ENCODE peak calls at places on chromosome 6, in four cellular contexts. One of them, this sample, is unnamed.
A peak's percentile ranks its signal among the peaks of the same experiment; 100 is the strongest.

GRCh38 chr6:164246082-164246481 is 831.6 kb downstream of the QKI start:
- DNase-seq in HepG2: no peak
- DNase-seq in SK-N-SH: no peak
- DNase-seq in K562: no peak
- DNase-seq in this sample: no peak

GRCh38 chr6:129659590-129660345 is 50.2 kb downstream of the ARHGAP18 start:
- DNase-seq in HepG2: no peak
- DNase-seq in SK-N-SH: no peak
- DNase-seq in K562: peak; percentile 48
- DNase-seq in this sample: no peak

GRCh38 chr6:146047356-146047755 is 18.5 kb downstream of the GRM1 start:
- DNase-seq in HepG2: no peak
- DNase-seq in SK-N-SH: no peak
- DNase-seq in K562: no peak
- DNase-seq in this sample: no peak

GRCh38 chr6:128599036-128599435 is 78.6 kb upstream of the PTPRK start:
- DNase-seq in HepG2: no peak
- DNase-seq in SK-N-SH: no peak
- DNase-seq in K562: no peak
- DNase-seq in this sample: no peak

GRCh38 chr6:74356385-74356784 is 660.4 kb downstream of the CD109 start:
- DNase-seq in HepG2: no peak
- DNase-seq in SK-N-SH: no peak
- DNase-seq in K562: no peak
- DNase-seq in this sample: no peak

GRCh38 chr6:150306290-150306689 is 62.5 kb upstream of the IYD start:
- DNase-seq in HepG2: no peak
- DNase-seq in SK-N-SH: no peak
- DNase-seq in K562: no peak
- DNase-seq in this sample: no peak

GRCh38 chr6:158655569-158656450 is 6.0 kb downstream of the SYTL3 start:
- DNase-seq in HepG2: no peak
- DNase-seq in SK-N-SH: no peak
- DNase-seq in K562: no peak
- DNase-seq in this sample: no peak

GRCh38 chr6:85484941-85485340 is 35.1 kb downstream of the NT5E start:
- DNase-seq in HepG2: no peak
- DNase-seq in SK-N-SH: no peak
- DNase-seq in K562: no peak
- DNase-seq in this sample: no peak

GRCh38 chr6:19312291-19312978 is 524.7 kb upstream of the ID4 start:
- DNase-seq in HepG2: no peak
- DNase-seq in SK-N-SH: no peak
- DNase-seq in K562: no peak
- DNase-seq in this sample: no peak

GRCh38 chr6:85403331-85404015 is 46.4 kb upstream of the NT5E start:
- DNase-seq in HepG2: no peak
- DNase-seq in SK-N-SH: no peak
- DNase-seq in K562: no peak
- DNase-seq in this sample: no peak

GRCh38 chr6:33061987-33062386 is 11.5 kb downstream of the HLA-DPA1 start:
- DNase-seq in HepG2: no peak
- DNase-seq in SK-N-SH: no peak
- DNase-seq in K562: peak; percentile 30
- DNase-seq in this sample: peak; percentile 62

GRCh38 chr6:150528648-150529285 is 70.9 kb upstream of the PLEKHG1 start:
- DNase-seq in HepG2: no peak
- DNase-seq in SK-N-SH: no peak
- DNase-seq in K562: no peak
- DNase-seq in this sample: no peak

GRCh38 chr6:64280569-64280968 is 645.0 kb downstream of the PHF3 start:
- DNase-seq in HepG2: peak; percentile 21
- DNase-seq in SK-N-SH: peak; percentile 6
- DNase-seq in K562: no peak
- DNase-seq in this sample: no peak

GRCh38 chr6:25630508-25631229 is 21.3 kb upstream of the SCGN start:
- DNase-seq in HepG2: no peak
- DNase-seq in SK-N-SH: no peak
- DNase-seq in K562: no peak
- DNase-seq in this sample: no peak

GRCh38 chr6:25629202-25629584 is 22.8 kb upstream of the SCGN start:
- DNase-seq in HepG2: peak; percentile 61
- DNase-seq in SK-N-SH: no peak
- DNase-seq in K562: no peak
- DNase-seq in this sample: no peak

GRCh38 chr6:25628471-25629201 is 23.4 kb upstream of the SCGN start:
- DNase-seq in HepG2: no peak
- DNase-seq in SK-N-SH: no peak
- DNase-seq in K562: no peak
- DNase-seq in this sample: no peak

GRCh38 chr6:25623874-25624273 is 28.1 kb upstream of the SCGN start:
- DNase-seq in HepG2: no peak
- DNase-seq in SK-N-SH: peak; percentile 42
- DNase-seq in K562: no peak
- DNase-seq in this sample: no peak

GRCh38 chr6:25627001-25627400 is 25.0 kb upstream of the SCGN start:
- DNase-seq in HepG2: no peak
- DNase-seq in SK-N-SH: no peak
- DNase-seq in K562: no peak
- DNase-seq in this sample: no peak
- TF ChIP-seq TAF1 in HepG2: no peak
- TF ChIP-seq TAF1 in SK-N-SH: no peak
- TF ChIP-seq TAF1 in K562: no peak
- TF ChIP-seq TAF1 in this sample: no peak

DNA sequence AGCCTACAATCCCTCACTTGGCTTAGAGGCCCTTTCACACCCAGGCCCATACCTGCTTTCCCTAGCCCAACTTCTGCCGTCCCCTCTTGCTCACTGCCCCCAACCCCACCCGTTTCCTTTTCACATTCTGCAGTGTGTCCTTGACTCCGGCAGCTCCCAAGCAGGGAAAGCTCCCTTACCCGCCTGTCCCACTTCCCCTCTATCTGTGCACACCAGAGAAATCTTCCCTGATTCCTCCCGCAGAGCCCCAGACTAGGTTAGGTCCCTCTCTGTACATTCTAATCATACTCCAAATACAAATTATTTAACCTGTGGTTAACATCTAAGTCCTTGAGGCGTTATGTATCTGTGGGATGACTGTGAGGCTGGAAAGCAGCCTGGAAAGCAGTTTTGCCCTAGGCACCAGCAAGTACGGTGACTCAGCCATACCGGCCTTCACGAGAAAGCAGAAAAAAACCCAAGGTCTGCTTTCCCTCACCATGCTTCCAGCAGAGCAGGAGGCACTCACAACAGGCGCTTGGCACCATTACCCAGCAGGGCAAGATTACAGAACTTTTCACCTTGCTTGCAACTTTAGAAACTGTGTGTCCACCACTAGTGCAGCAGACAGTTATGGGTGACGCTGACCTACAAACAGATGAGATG is 22.3 kb downstream of the ELOVL5 start:
- DNase-seq in HepG2: no peak
- DNase-seq in SK-N-SH: no peak
- DNase-seq in K562: no peak
- DNase-seq in this sample: no peak
- TF ChIP-seq MXI1 in HepG2: no peak
- TF ChIP-seq MXI1 in SK-N-SH: no peak
- TF ChIP-seq MXI1 in K562: no peak
- TF ChIP-seq MXI1 in this sample: no peak

GRCh38 chr6:161631676-161632194 is 357.9 kb upstream of the AGPAT4 start:
- DNase-seq in HepG2: no peak
- DNase-seq in SK-N-SH: peak; percentile 51
- DNase-seq in K562: no peak
- DNase-seq in this sample: no peak
- TF ChIP-seq TAF1 in HepG2: no peak
- TF ChIP-seq TAF1 in SK-N-SH: no peak
- TF ChIP-seq TAF1 in K562: no peak
- TF ChIP-seq TAF1 in this sample: no peak

GRCh38 chr6:41561386-41561785 is 15.2 kb downstream of the FOXP4 start:
- DNase-seq in HepG2: no peak
- DNase-seq in SK-N-SH: no peak
- DNase-seq in K562: peak; percentile 33
- DNase-seq in this sample: no peak

GRCh38 chr6:41559655-41560439 is 13.7 kb downstream of the FOXP4 start:
- DNase-seq in HepG2: no peak
- DNase-seq in SK-N-SH: no peak
- DNase-seq in K562: no peak
- DNase-seq in this sample: no peak

GRCh38 chr6:41561931-41562632 is 15.9 kb downstream of the FOXP4 start:
- DNase-seq in HepG2: no peak
- DNase-seq in SK-N-SH: no peak
- DNase-seq in K562: no peak
- DNase-seq in this sample: no peak

GRCh38 chr6:41562633-41562975 is 16.4 kb downstream of the FOXP4 start:
- DNase-seq in HepG2: no peak
- DNase-seq in SK-N-SH: no peak
- DNase-seq in K562: no peak
- DNase-seq in this sample: no peak

GRCh38 chr6:41560440-41561192 is 14.4 kb downstream of the FOXP4 start:
- DNase-seq in HepG2: no peak
- DNase-seq in SK-N-SH: no peak
- DNase-seq in K562: peak; percentile 37
- DNase-seq in this sample: no peak
- TF ChIP-seq MXI1 in HepG2: no peak
- TF ChIP-seq MXI1 in SK-N-SH: no peak
- TF ChIP-seq MXI1 in K562: no peak
- TF ChIP-seq MXI1 in this sample: no peak

DNA sequence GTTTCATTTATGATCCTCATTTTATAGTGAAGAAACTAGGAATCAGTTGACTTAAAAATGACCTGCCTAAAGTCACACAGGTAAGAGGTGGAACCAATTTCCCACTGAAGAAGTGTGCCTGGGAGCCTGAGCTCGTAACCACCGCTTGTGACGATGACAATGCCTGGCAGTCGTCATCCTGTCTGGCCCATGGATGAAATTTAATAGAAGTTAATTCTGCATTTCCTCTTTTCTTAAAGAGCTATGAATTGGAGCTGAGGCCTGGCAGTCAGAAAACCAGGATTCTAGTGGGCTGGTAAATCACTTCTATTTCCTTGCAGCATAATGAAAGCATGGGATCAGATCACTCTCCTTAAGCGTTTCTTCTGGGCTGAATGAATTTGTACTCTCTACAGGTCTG is 200.0 kb upstream of the SGK1 start:
- DNase-seq in HepG2: no peak
- DNase-seq in SK-N-SH: peak; percentile 34
- DNase-seq in K562: no peak
- DNase-seq in this sample: no peak
- TF ChIP-seq TAF1 in HepG2: no peak
- TF ChIP-seq TAF1 in SK-N-SH: no peak
- TF ChIP-seq TAF1 in K562: no peak
- TF ChIP-seq TAF1 in this sample: no peak

DNA sequence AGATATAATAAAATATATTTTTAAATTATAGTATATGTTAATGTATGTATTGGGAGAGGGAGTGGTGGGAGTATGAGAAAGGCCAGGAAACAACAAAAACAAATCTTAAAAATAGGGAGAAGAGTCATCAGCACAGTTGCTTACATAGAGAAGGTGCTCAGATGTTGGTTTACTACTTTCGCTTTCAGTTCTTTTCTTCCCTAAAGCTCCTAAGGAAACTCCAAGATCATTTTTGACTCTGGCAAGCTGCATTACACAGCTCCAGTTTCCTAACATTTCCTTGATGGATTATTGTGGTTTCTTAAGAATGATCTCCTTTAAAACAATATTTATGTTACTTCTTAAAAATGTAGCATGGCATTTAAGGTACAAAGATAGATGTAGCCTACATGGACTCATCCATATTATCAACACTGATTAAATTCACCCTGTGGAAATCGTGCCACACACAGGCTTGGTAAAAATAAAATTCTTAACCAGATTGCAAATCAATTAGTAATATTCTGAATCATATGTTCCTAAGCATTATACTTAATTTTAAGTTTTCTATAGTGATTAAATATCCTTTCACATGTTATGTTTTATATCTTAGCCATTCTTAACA is 118.0 kb upstream of the MAN1A1 start:
- DNase-seq in HepG2: no peak
- DNase-seq in SK-N-SH: no peak
- DNase-seq in K562: no peak
- DNase-seq in this sample: no peak
- TF ChIP-seq MXI1 in HepG2: no peak
- TF ChIP-seq MXI1 in SK-N-SH: no peak
- TF ChIP-seq MXI1 in K562: no peak
- TF ChIP-seq MXI1 in this sample: no peak

GRCh38 chr6:65538644-65539043 is 168.4 kb downstream of the EYS start:
- DNase-seq in HepG2: no peak
- DNase-seq in SK-N-SH: no peak
- DNase-seq in K562: no peak
- DNase-seq in this sample: no peak
- TF ChIP-seq TAF1 in HepG2: no peak
- TF ChIP-seq TAF1 in SK-N-SH: no peak
- TF ChIP-seq TAF1 in K562: no peak
- TF ChIP-seq TAF1 in this sample: no peak

GRCh38 chr6:75568965-75569364 is 32.7 kb upstream of the SENP6 start:
- DNase-seq in HepG2: no peak
- DNase-seq in SK-N-SH: no peak
- DNase-seq in K562: no peak
- DNase-seq in this sample: no peak

GRCh38 chr6:75572072-75572471 is 29.6 kb upstream of the SENP6 start:
- DNase-seq in HepG2: no peak
- DNase-seq in SK-N-SH: no peak
- DNase-seq in K562: no peak
- DNase-seq in this sample: no peak

GRCh38 chr6:75563032-75563431 is 38.6 kb upstream of the SENP6 start:
- DNase-seq in HepG2: peak; percentile 37
- DNase-seq in SK-N-SH: peak; percentile 15
- DNase-seq in K562: no peak
- DNase-seq in this sample: no peak

GRCh38 chr6:75568100-75568499 is 33.6 kb upstream of the SENP6 start:
- DNase-seq in HepG2: no peak
- DNase-seq in SK-N-SH: no peak
- DNase-seq in K562: no peak
- DNase-seq in this sample: no peak

DNA sequence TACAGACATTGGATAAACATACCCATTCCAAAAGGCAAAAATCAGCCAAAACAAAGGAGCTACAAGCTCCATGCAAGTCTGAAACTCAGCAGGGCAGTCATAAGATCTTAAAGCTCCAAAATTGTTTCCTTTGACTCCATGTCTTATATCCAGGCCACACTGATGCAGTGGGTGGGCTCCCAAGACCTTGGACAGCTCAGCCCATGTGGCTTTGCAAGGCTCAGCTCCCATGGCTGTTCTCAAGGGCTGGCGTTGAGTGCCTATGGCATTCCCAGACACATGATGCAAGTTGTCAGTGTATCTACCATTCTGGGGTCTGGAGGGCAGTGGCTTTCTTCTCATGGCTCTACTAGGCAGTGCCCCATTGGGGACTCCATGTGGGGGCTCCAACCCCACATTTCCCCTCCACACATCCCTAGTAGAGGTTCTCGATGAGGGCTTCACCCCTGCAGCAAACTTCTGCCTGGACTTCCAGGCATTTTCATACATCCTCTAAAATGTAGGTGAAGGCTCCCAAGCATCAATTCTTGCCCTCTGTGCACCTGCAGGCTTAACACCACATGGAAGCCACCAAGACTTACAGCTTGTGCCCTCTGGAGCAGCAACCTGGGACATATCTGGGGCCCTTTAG is 35.4 kb upstream of the SENP6 start:
- DNase-seq in HepG2: no peak
- DNase-seq in SK-N-SH: no peak
- DNase-seq in K562: no peak
- DNase-seq in this sample: no peak
- TF ChIP-seq MXI1 in HepG2: no peak
- TF ChIP-seq MXI1 in SK-N-SH: no peak
- TF ChIP-seq MXI1 in K562: no peak
- TF ChIP-seq MXI1 in this sample: no peak

GRCh38 chr6:109008537-109008950 is 86.1 kb downstream of the SESN1 start:
- DNase-seq in HepG2: no peak
- DNase-seq in SK-N-SH: no peak
- DNase-seq in K562: no peak
- DNase-seq in this sample: no peak
- TF ChIP-seq TAF1 in HepG2: no peak
- TF ChIP-seq TAF1 in SK-N-SH: no peak
- TF ChIP-seq TAF1 in K562: no peak
- TF ChIP-seq TAF1 in this sample: no peak